ENCODE peak calls at places on chromosomes 3 and 15, in seven cellular contexts. F is BE2C, J is T-helper 17 cell, Q is heart right ventricle, C is cardiac muscle cell, L is Peyer's patch, E is tibial nerve. X is an unnamed sample. For H3K9me3, the result is how much of the 10 kb centered on the place peaks cover.

GRCh38 chr3:61841111-61841845 is 279.9 kb downstream of the PTPRG start:
- DNase-seq in F (no peak), J (no peak), Q (no peak), C (peak), L (no peak), E (no peak), X (no peak)

GRCh38 chr3:148882288-148882687 is 17.2 kb downstream of the CPA3 start:
- DNase-seq in F (no peak), J (no peak), Q (no peak), C (peak), L (no peak), E (no peak), X (no peak)

GRCh38 chr3:171620825-171621434 is 160.7 kb upstream of the TNIK start:
- DNase-seq in F (no peak), J (no peak), Q (no peak), C (peak), L (no peak), E (no peak), X (no peak)

GRCh38 chr3:125039897-125040175 is 16.0 kb downstream of the HEG1 start:
- DNase-seq in F (no peak), J (no peak), Q (no peak), C (peak), L (no peak), E (no peak), X (no peak)

GRCh38 chr3:63228677-63229076 is 49.4 kb upstream of the SYNPR start:
- DNase-seq in F (peak), J (no peak), Q (peak), C (peak), L (no peak), E (no peak), X (no peak)

GRCh38 chr3:33104803-33105202 is 7.9 kb upstream of the GLB1 start:
- DNase-seq in F (no peak), J (no peak), Q (no peak), C (no peak), L (no peak), E (no peak), X (no peak)

GRCh38 chr3:38627956-38628355 is 21.5 kb downstream of the SCN5A start:
- DNase-seq in F (peak), J (no peak), Q (no peak), C (no peak), L (no peak), E (no peak), X (no peak)

GRCh38 chr3:75118805-75119204 is 504.3 kb upstream of the CNTN3 start:
- DNase-seq in F (no peak), J (no peak), Q (no peak), C (no peak), L (no peak), E (no peak), X (no peak)

GRCh38 chr3:161644871-161645636 is 148.4 kb downstream of the OTOL1 start:
- DNase-seq in F (no peak), J (no peak), Q (no peak), C (no peak), L (no peak), E (no peak), X (no peak)

GRCh38 chr15:90818251-90819210 is 49.9 kb upstream of the FURIN start:
- DNase-seq in F (peak), J (no peak), Q (no peak), C (peak), L (peak), E (no peak), X (no peak)

GRCh38 chr15:40361640-40362039 is 3.6 kb downstream of the DISP2 start:
- DNase-seq in F (no peak), J (no peak), Q (no peak), C (no peak), L (no peak), E (no peak), X (no peak)

GRCh38 chr3:12188328-12188648 is 29.6 kb upstream of the TIMP4 start:
- DNase-seq in F (no peak), J (no peak), Q (no peak), C (no peak), L (no peak), E (no peak), X (no peak)

GRCh38 chr3:123686254-123686653 is 101.4 kb upstream of the HACD2 start:
- DNase-seq in F (no peak), J (no peak), Q (no peak), C (peak), L (no peak), E (no peak), X (no peak)

GRCh38 chr3:86961297-86961696 is 29.7 kb downstream of the VGLL3 start:
- DNase-seq in F (no peak), J (no peak), Q (no peak), C (peak), L (no peak), E (no peak), X (no peak)

GRCh38 chr15:65766422-65767263 is 25.4 kb downstream of the DENND4A start:
- DNase-seq in F (no peak), J (no peak), Q (no peak), C (no peak), L (no peak), E (no peak), X (no peak)

GRCh38 chr3:101069796-101070195 is 76.6 kb upstream of the ABI3BP start:
- DNase-seq in F (no peak), J (no peak), Q (no peak), C (no peak), L (no peak), E (no peak), X (no peak)

GRCh38 chr15:68674975-68675374 is 96.2 kb downstream of the CORO2B start:
- DNase-seq in F (no peak), J (no peak), Q (no peak), C (peak), L (no peak), E (no peak), X (no peak)

GRCh38 chr3:122635789-122636188 is 44.9 kb upstream of the PARP14 start:
- DNase-seq in F (no peak), J (no peak), Q (no peak), C (peak), L (no peak), E (no peak), X (no peak)

GRCh38 chr3:14602006-14602803 is 49.4 kb upstream of the CCDC174 start:
- DNase-seq in F (no peak), J (no peak), Q (no peak), C (no peak), L (no peak), E (no peak), X (no peak)

GRCh38 chr15:60633426-60633968 is 154.6 kb upstream of the ICE2 start:
- DNase-seq in F (no peak), J (no peak), Q (no peak), C (no peak), L (no peak), E (no peak), X (no peak)

GRCh38 chr3:133077688-133078087 is 39.5 kb downstream of the TMEM108 start:
- DNase-seq in F (no peak), J (no peak), Q (no peak), C (no peak), L (no peak), E (no peak), X (no peak)

GRCh38 chr3:60250810-60251209 is 1000.4 kb downstream of the FHIT start:
- DNase-seq in F (no peak), J (no peak), Q (no peak), C (no peak), L (no peak), E (no peak), X (no peak)

GRCh38 chr15:89740137-89740536 is 10.9 kb downstream of the MESP1 start:
- DNase-seq in F (peak), J (no peak), Q (peak), C (peak), L (peak), E (no peak), X (peak)

GRCh38 chr3:17030956-17031652 is 146.3 kb downstream of the PLCL2 start:
- DNase-seq in F (no peak), J (no peak), Q (no peak), C (no peak), L (no peak), E (no peak), X (no peak)

GRCh38 chr15:78873796-78874761 is 1.4 kb downstream of the MORF4L1 start:
- DNase-seq in F (no peak), J (peak), Q (peak), C (no peak), L (peak), E (no peak), X (no peak)

GRCh38 chr3:99651561-99651960 is 13.2 kb downstream of the COL8A1 start:
- DNase-seq in F (no peak), J (no peak), Q (no peak), C (peak), L (no peak), E (peak), X (no peak)

GRCh38 chr3:42535981-42536784 is 33.7 kb downstream of the VIPR1 start:
- DNase-seq in F (no peak), J (no peak), Q (peak), C (peak), L (peak), E (no peak), X (no peak)

GRCh38 chr15:96046620-96047240 is 283.8 kb upstream of the NR2F2 start:
- DNase-seq in F (no peak), J (no peak), Q (no peak), C (no peak), L (no peak), E (no peak), X (no peak)

GRCh38 chr3:129025108-129025507 is 24.0 kb downstream of the EFCC1 start:
- DNase-seq in F (no peak), J (no peak), Q (no peak), C (no peak), L (no peak), E (no peak), X (no peak)

DNA sequence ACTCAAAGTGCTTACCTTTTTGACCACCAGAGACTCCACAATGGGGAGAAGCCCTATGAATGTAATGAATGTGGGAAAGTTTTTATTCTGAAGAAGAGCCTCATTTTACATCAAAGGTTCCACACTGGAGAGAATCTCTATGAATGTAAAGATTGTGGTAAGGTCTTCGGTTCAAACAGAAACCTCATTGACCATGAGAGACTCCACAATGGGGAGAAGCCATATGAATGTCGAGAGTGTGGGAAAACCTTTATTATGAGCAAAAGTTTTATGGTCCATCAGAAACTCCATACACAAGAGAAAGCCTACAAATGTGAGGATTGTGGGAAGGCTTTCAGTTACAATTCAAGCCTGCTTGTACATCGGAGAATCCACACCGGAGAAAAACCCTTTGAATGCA is 5.5 kb upstream of the ZNF35 start:
- DNase-seq in F (no peak), J (no peak), Q (no peak), C (no peak), L (no peak), E (no peak), X (no peak)
- H3K9me3 ChIP-seq in F (under half), J (under half), Q (under half), C (under half), L (under half), E (half or more), X (under half)

DNA sequence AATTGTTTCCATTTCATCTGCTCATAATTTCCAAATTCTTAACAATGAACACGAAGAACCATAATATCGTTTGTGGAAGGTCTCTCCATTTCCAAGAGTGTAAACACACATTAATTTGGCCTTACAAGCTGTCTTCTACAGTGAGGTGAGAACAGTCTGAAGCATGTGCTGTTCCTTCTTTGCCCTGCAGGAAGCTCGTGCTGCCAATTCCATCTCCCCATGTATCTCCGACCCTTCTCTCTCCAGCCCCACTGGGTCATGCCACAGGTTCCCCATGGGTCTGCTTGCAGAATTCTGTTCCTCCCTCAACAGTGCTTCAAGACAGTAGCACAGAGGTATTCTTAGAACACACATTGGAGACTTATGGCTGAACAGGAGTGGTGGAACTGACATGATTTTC is 70.5 kb downstream of the CHSY1 start:
- DNase-seq in F (no peak), J (no peak), Q (no peak), C (no peak), L (no peak), E (no peak), X (no peak)
- H3K9me3 ChIP-seq in F (under half), J (under half), Q (under half), C (under half), L (under half), E (under half), X (under half)

GRCh38 chr15:20376872-20377271 is 164.7 kb downstream of the GOLGA6L6 start:
- DNase-seq in F (no peak), J (no peak), Q (no peak), C (no peak), L (no peak), E (no peak), X (no peak)
- H3K9me3 ChIP-seq in F (under half), J (under half), Q (under half), C (under half), L (under half), E (under half), X (under half)

GRCh38 chr3:138549578-138549977 is 44.5 kb downstream of the CEP70 start:
- DNase-seq in F (no peak), J (no peak), Q (no peak), C (no peak), L (no peak), E (no peak), X (no peak)

GRCh38 chr3:138542977-138543376 is 51.1 kb downstream of the CEP70 start:
- DNase-seq in F (no peak), J (no peak), Q (no peak), C (no peak), L (no peak), E (no peak), X (no peak)

GRCh38 chr3:138539352-138539751 is 54.7 kb downstream of the CEP70 start:
- DNase-seq in F (no peak), J (no peak), Q (no peak), C (no peak), L (no peak), E (no peak), X (no peak)

GRCh38 chr3:138547342-138547975 is 46.6 kb downstream of the CEP70 start:
- DNase-seq in F (no peak), J (no peak), Q (no peak), C (no peak), L (no peak), E (no peak), X (no peak)

GRCh38 chr3:138544546-138544945 is 49.5 kb downstream of the CEP70 start:
- DNase-seq in F (no peak), J (no peak), Q (no peak), C (no peak), L (no peak), E (no peak), X (no peak)
- H3K9me3 ChIP-seq in F (under half), J (under half), Q (under half), C (under half), L (under half), E (under half), X (under half)

GRCh38 chr3:21152555-21152954 is 598.5 kb downstream of the ZNF385D start:
- DNase-seq in F (no peak), J (no peak), Q (no peak), C (no peak), L (no peak), E (no peak), X (no peak)
- H3K9me3 ChIP-seq in F (under half), J (under half), Q (under half), C (under half), L (under half), E (under half), X (under half)

GRCh38 chr3:176513604-176514003 is 683.7 kb downstream of the TBL1XR1 start:
- DNase-seq in F (peak), J (no peak), Q (no peak), C (peak), L (no peak), E (no peak), X (no peak)

GRCh38 chr3:176510097-176510496 is 687.2 kb downstream of the TBL1XR1 start:
- DNase-seq in F (no peak), J (no peak), Q (no peak), C (no peak), L (no peak), E (no peak), X (no peak)

GRCh38 chr3:176512037-176512436 is 685.2 kb downstream of the TBL1XR1 start:
- DNase-seq in F (no peak), J (no peak), Q (no peak), C (no peak), L (no peak), E (no peak), X (no peak)

GRCh38 chr3:176514297-176514696 is 683.0 kb downstream of the TBL1XR1 start:
- DNase-seq in F (peak), J (no peak), Q (peak), C (peak), L (no peak), E (no peak), X (no peak)
- H3K9me3 ChIP-seq in F (under half), J (under half), Q (under half), C (under half), L (under half), E (under half), X (under half)

X was measured in gastrocnemius medialis.